ENCODE peak calls at places on chromosomes 7 and 10, in seven cellular contexts. M, R, P, L, S, C and E are unnamed samples.

GRCh38 chr7:149449897-149450296 is 11.0 kb downstream of the ZNF777 start:
- DNase-seq in M (no peak), R (no peak), P (no peak), L (no peak), S (no peak), C (no peak), E (no peak)

GRCh38 chr7:129041929-129042200 is 13.0 kb downstream of the TNPO3 start:
- DNase-seq in M (no peak), R (no peak), P (no peak), L (no peak), S (no peak), C (no peak), E (no peak)

GRCh38 chr10:130836344-130836743 is 475.2 kb downstream of the TCERG1L start:
- DNase-seq in M (no peak), R (no peak), P (no peak), L (no peak), S (no peak), C (no peak), E (no peak)

GRCh38 chr10:109173910-109174309 is 749.4 kb downstream of the XPNPEP1 start:
- DNase-seq in M (no peak), R (no peak), P (no peak), L (no peak), S (no peak), C (no peak), E (no peak)

GRCh38 chr7:84176716-84177115 is 17.9 kb downstream of the SEMA3A start:
- DNase-seq in M (no peak), R (no peak), P (no peak), L (no peak), S (peak), C (peak), E (no peak)

GRCh38 chr10:131094406-131095108 is 217.0 kb downstream of the TCERG1L start:
- DNase-seq in M (no peak), R (peak), P (no peak), L (no peak), S (no peak), C (peak), E (no peak)

GRCh38 chr10:63064706-63065105 is 68.4 kb upstream of the NRBF2 start:
- DNase-seq in M (no peak), R (no peak), P (no peak), L (no peak), S (peak), C (peak), E (no peak)

GRCh38 chr7:155944901-155945300 is 132.6 kb upstream of the SHH start:
- DNase-seq in M (no peak), R (no peak), P (no peak), L (no peak), S (no peak), C (no peak), E (no peak)

GRCh38 chr10:119449210-119449584 is 93.3 kb downstream of the RGS10 start:
- DNase-seq in M (no peak), R (no peak), P (no peak), L (no peak), S (no peak), C (no peak), E (no peak)

GRCh38 chr7:102097601-102098161 is 189.0 kb upstream of the SH2B2 start:
- DNase-seq in M (no peak), R (peak), P (no peak), L (no peak), S (peak), C (peak), E (no peak)

GRCh38 chr7:44548893-44549292 is 7.8 kb upstream of the NPC1L1 start:
- DNase-seq in M (no peak), R (no peak), P (no peak), L (no peak), S (no peak), C (peak), E (no peak)

GRCh38 chr7:44541876-44542610 is 913 bp upstream of the NPC1L1 start:
- DNase-seq in M (no peak), R (no peak), P (no peak), L (no peak), S (no peak), C (no peak), E (no peak)

GRCh38 chr7:44549457-44549856 is 8.3 kb upstream of the NPC1L1 start:
- DNase-seq in M (no peak), R (no peak), P (no peak), L (no peak), S (no peak), C (no peak), E (no peak)

DNA sequence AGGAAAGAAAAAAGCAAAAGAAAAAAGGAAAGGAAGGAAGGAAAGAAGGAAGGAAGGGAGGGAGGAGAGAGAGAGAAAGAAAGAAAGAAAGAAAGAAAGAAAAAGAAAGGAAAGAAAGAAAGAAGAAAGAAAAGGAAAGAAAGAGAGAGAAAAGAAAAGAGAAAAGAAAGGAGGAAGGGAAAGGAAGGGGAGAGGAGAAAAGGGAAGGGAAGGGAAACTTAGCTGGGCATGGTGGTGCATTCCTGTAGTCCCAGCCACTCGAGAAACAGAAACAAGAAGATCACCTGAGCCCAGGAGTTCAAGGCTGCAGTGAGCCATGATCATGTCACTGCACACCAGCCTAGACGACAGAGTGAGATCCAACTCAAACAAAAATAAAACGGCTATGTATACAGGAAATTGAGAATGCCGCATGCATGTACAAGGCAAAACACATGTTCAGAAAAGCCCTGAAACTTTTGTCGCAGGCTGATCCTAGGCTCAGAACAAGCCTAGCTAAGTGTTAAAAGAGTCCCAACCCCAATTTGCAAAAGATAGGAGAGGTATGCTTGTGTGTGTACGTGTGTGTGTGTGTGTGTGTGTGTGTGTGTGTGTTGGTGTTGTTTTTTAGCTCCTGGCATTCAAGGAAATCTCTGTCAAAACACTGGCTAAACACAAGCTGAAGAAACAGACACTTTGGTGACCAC is 6.5 kb upstream of the NPC1L1 start:
- DNase-seq in M (no peak), R (no peak), P (peak), L (no peak), S (no peak), C (peak), E (no peak)
- TF ChIP-seq CTCF in M (no peak), R (no peak), P (no peak), L (no peak), S (no peak), C (no peak), E (no peak)

GRCh38 chr10:67521546-67521945 is 174.4 kb downstream of the CTNNA3 start:
- DNase-seq in M (no peak), R (no peak), P (no peak), L (no peak), S (no peak), C (no peak), E (no peak)

GRCh38 chr10:67518756-67519155 is 177.2 kb downstream of the CTNNA3 start:
- DNase-seq in M (no peak), R (no peak), P (no peak), L (no peak), S (no peak), C (peak), E (no peak)

GRCh38 chr10:67519434-67519833 is 176.6 kb downstream of the CTNNA3 start:
- DNase-seq in M (no peak), R (no peak), P (no peak), L (no peak), S (no peak), C (no peak), E (no peak)

GRCh38 chr10:67520924-67521520 is 175.0 kb downstream of the CTNNA3 start:
- DNase-seq in M (peak), R (peak), P (peak), L (peak), S (peak), C (peak), E (no peak)
- TF ChIP-seq CTCF in M (peak), R (peak), P (peak), L (peak), S (peak), C (peak), E (peak)

GRCh38 chr10:64376169-64376568 is 855.0 kb downstream of the REEP3 start:
- DNase-seq in M (no peak), R (no peak), P (no peak), L (no peak), S (no peak), C (no peak), E (no peak)

GRCh38 chr10:64385355-64385754 is 864.2 kb downstream of the REEP3 start:
- DNase-seq in M (no peak), R (no peak), P (no peak), L (no peak), S (no peak), C (no peak), E (no peak)

GRCh38 chr10:64379898-64380297 is 858.7 kb downstream of the REEP3 start:
- DNase-seq in M (no peak), R (no peak), P (no peak), L (no peak), S (no peak), C (no peak), E (no peak)
- TF ChIP-seq CTCF in M (no peak), R (no peak), P (no peak), L (no peak), S (no peak), C (no peak), E (no peak)

DNA sequence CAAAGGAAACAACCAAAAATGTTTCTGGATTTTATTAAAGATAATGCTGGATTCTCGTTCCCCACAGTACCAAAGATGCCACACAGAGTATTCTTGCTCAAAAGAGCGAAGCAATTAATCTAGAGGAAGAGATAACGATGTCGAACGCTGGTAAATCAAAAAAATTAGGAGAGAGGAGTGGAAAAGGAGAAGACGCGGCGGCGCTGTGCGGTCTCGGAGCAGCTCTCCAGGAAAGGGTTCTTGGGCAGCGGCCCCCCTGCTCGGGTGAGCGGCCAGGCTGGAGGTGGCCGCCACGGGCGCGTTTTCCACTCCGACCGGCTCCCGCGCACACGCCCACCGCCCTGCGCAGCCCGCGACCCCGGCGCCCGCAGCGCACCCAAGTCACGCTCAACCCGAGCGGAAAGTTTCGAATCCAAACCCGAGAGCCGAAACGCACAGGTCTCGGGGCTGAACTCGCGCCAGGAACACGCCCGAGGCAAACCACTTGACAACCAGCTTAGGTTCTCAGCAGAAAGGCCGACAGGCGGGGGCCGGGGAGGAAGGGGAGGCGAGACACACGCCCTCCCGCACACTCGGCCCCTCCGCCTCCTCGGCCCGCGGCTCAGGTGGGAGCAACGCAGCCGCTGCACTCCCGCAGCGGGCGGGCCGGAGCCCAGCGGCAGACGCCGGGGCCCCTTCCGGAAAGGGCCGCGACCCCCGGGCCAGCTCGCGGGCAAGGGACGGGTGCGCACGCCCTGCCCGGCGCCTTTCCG is 924 bp downstream of the SRPK2 start:
- DNase-seq in M (peak), R (peak), P (peak), L (no peak), S (peak), C (peak), E (peak)
- TF ChIP-seq CTCF in M (no peak), R (no peak), P (no peak), L (no peak), S (no peak), C (no peak), E (no peak)